ENCODE peak calls at places on chromosomes 7 and 10, in six cellular contexts. One of them, this sample, is unnamed.

GRCh38 chr7:4727914-4728705 is 46.0 kb downstream of the FOXK1 start:
- DNase-seq in CD8-positive, alpha-beta T cell: no peak
- DNase-seq in cardiac muscle cell: no peak
- DNase-seq in hepatocyte: no peak
- DNase-seq in bronchial epithelial cell: no peak
- DNase-seq in SJSA1: no peak
- DNase-seq in this sample: peak

GRCh38 chr7:100944138-100944537 is 5.2 kb upstream of the MUC3A start:
- DNase-seq in bronchial epithelial cell: no peak
- DNase-seq in SJSA1: no peak
- DNase-seq in cardiac muscle cell: no peak
- DNase-seq in CD8-positive, alpha-beta T cell: no peak
- DNase-seq in hepatocyte: no peak
- DNase-seq in this sample: no peak

GRCh38 chr10:103232772-103233488 is 12.8 kb upstream of the RPEL1 start:
- DNase-seq in CD8-positive, alpha-beta T cell: no peak
- DNase-seq in hepatocyte: no peak
- DNase-seq in SJSA1: peak
- DNase-seq in cardiac muscle cell: no peak
- DNase-seq in bronchial epithelial cell: peak
- DNase-seq in this sample: peak

GRCh38 chr7:9082203-9082602 is 648.8 kb downstream of the NXPH1 start:
- DNase-seq in bronchial epithelial cell: no peak
- DNase-seq in SJSA1: no peak
- DNase-seq in CD8-positive, alpha-beta T cell: no peak
- DNase-seq in hepatocyte: peak
- DNase-seq in cardiac muscle cell: peak
- DNase-seq in this sample: no peak

GRCh38 chr7:41886257-41886905 is 183.5 kb upstream of the INHBA start:
- DNase-seq in CD8-positive, alpha-beta T cell: no peak
- DNase-seq in cardiac muscle cell: no peak
- DNase-seq in hepatocyte: peak
- DNase-seq in bronchial epithelial cell: peak
- DNase-seq in SJSA1: peak
- DNase-seq in this sample: peak

GRCh38 chr7:158814637-158815036 is 14.7 kb downstream of the ESYT2 start:
- DNase-seq in bronchial epithelial cell: no peak
- DNase-seq in cardiac muscle cell: no peak
- DNase-seq in CD8-positive, alpha-beta T cell: peak
- DNase-seq in SJSA1: no peak
- DNase-seq in hepatocyte: no peak
- DNase-seq in this sample: peak

GRCh38 chr10:63700209-63700934 is 179.2 kb downstream of the REEP3 start:
- DNase-seq in hepatocyte: peak
- DNase-seq in bronchial epithelial cell: peak
- DNase-seq in cardiac muscle cell: no peak
- DNase-seq in SJSA1: peak
- DNase-seq in CD8-positive, alpha-beta T cell: no peak
- DNase-seq in this sample: peak

GRCh38 chr10:102452672-102453340 is 1.5 kb upstream of the C10orf95 start:
- DNase-seq in SJSA1: peak
- DNase-seq in CD8-positive, alpha-beta T cell: peak
- DNase-seq in cardiac muscle cell: no peak
- DNase-seq in hepatocyte: peak
- DNase-seq in bronchial epithelial cell: peak
- DNase-seq in this sample: peak

GRCh38 chr10:116120688-116121087 is 152.3 kb downstream of the GFRA1 start:
- DNase-seq in hepatocyte: no peak
- DNase-seq in CD8-positive, alpha-beta T cell: no peak
- DNase-seq in bronchial epithelial cell: no peak
- DNase-seq in SJSA1: no peak
- DNase-seq in cardiac muscle cell: peak
- DNase-seq in this sample: no peak

GRCh38 chr10:48554246-48554645 is 50.6 kb downstream of the ARHGAP22 start:
- DNase-seq in hepatocyte: no peak
- DNase-seq in SJSA1: no peak
- DNase-seq in cardiac muscle cell: no peak
- DNase-seq in bronchial epithelial cell: no peak
- DNase-seq in CD8-positive, alpha-beta T cell: no peak
- DNase-seq in this sample: no peak

GRCh38 chr7:148888300-148888699 is 4.2 kb upstream of the EZH2 start:
- DNase-seq in cardiac muscle cell: no peak
- DNase-seq in CD8-positive, alpha-beta T cell: no peak
- DNase-seq in SJSA1: no peak
- DNase-seq in bronchial epithelial cell: no peak
- DNase-seq in hepatocyte: no peak
- DNase-seq in this sample: no peak

GRCh38 chr7:157153260-157153659 is 14.5 kb downstream of the UBE3C start:
- DNase-seq in bronchial epithelial cell: no peak
- DNase-seq in hepatocyte: no peak
- DNase-seq in SJSA1: no peak
- DNase-seq in cardiac muscle cell: no peak
- DNase-seq in CD8-positive, alpha-beta T cell: no peak
- DNase-seq in this sample: peak

GRCh38 chr7:155685791-155686160 is 41.3 kb downstream of the RBM33 start:
- DNase-seq in SJSA1: no peak
- DNase-seq in CD8-positive, alpha-beta T cell: no peak
- DNase-seq in hepatocyte: no peak
- DNase-seq in bronchial epithelial cell: no peak
- DNase-seq in cardiac muscle cell: no peak
- DNase-seq in this sample: no peak
- H3K4me3 ChIP-seq in SJSA1: no peak
- H3K4me3 ChIP-seq in CD8-positive, alpha-beta T cell: no peak
- H3K4me3 ChIP-seq in hepatocyte: no peak
- H3K4me3 ChIP-seq in bronchial epithelial cell: no peak
- H3K4me3 ChIP-seq in cardiac muscle cell: no peak
- H3K4me3 ChIP-seq in this sample: no peak

DNA sequence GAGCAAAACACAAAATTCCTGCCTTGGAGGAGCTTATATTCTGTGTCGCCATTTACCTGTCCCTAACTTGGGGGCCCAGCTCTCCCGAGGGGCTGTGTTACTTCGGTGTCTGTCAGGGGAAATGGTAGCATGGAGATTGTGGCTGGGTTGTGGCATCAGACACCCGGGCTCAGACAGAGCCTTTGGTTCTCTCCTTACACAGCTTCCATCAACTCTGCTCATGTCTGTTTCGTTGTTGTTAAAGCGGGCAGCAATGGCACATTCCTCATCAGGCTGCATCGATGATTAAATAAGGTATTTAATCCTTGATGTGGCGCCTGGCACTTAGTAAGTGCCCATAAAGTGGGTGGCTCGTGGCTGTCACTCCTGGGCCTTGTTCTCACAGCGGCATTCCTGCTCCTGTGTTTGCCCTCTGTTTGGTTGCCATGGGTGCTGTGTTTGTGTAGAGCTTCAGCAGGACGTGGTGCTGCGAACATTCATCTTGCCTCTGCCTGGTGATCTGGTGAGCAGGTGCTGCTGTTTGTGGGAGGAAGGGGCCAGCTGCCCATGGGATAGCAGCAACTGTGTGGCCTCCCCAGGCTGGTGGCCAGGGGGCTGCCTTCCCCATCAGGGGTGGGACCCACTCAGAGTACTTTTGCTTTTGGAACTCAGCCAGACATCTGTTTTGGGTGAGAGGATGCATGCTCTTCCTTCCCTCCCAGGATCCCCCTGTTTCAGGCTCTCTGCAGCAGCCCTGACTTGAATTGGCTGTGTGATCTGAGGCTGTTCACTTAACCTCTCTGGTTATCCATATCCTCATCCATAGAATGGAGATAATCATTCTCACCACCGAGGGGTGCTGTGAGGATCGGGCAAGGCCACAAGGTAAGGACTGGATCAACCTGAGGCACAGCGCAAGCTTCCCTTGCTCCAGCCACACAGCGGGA is 207.2 kb upstream of the SVIL start:
- DNase-seq in cardiac muscle cell: peak
- DNase-seq in SJSA1: no peak
- DNase-seq in CD8-positive, alpha-beta T cell: no peak
- DNase-seq in bronchial epithelial cell: peak
- DNase-seq in hepatocyte: peak
- DNase-seq in this sample: peak
- H3K4me3 ChIP-seq in cardiac muscle cell: no peak
- H3K4me3 ChIP-seq in SJSA1: no peak
- H3K4me3 ChIP-seq in CD8-positive, alpha-beta T cell: no peak
- H3K4me3 ChIP-seq in bronchial epithelial cell: no peak
- H3K4me3 ChIP-seq in hepatocyte: no peak
- H3K4me3 ChIP-seq in this sample: no peak

GRCh38 chr7:142454862-142455261 is 197.0 kb upstream of the PRSS58 start:
- DNase-seq in CD8-positive, alpha-beta T cell: no peak
- DNase-seq in hepatocyte: no peak
- DNase-seq in SJSA1: no peak
- DNase-seq in bronchial epithelial cell: no peak
- DNase-seq in cardiac muscle cell: no peak
- DNase-seq in this sample: no peak
- H3K4me3 ChIP-seq in CD8-positive, alpha-beta T cell: no peak
- H3K4me3 ChIP-seq in hepatocyte: no peak
- H3K4me3 ChIP-seq in SJSA1: no peak
- H3K4me3 ChIP-seq in bronchial epithelial cell: no peak
- H3K4me3 ChIP-seq in cardiac muscle cell: no peak
- H3K4me3 ChIP-seq in this sample: no peak

DNA sequence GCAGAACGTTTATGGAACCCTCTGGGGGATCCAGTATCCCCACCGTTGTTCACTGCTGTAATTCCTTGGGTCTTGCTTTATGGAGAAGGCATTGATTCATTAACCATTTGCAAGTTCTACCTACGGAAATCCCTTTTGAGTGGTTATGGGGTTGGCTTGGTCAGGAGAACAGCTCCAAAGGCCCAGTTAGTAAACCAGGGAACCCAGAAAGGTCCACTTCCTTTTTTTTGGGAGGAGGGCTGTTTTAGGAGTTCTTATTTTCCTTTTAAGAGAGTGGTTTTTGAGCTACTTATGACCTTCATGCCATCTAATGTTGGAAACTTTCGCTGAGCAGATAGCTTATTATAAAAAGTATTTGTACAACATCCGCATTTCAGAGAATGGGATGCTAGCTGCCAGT is 1.3 kb downstream of the POR start:
- DNase-seq in CD8-positive, alpha-beta T cell: no peak
- DNase-seq in cardiac muscle cell: no peak
- DNase-seq in SJSA1: no peak
- DNase-seq in hepatocyte: no peak
- DNase-seq in bronchial epithelial cell: no peak
- DNase-seq in this sample: no peak
- H3K4me3 ChIP-seq in CD8-positive, alpha-beta T cell: peak
- H3K4me3 ChIP-seq in cardiac muscle cell: peak
- H3K4me3 ChIP-seq in SJSA1: peak
- H3K4me3 ChIP-seq in hepatocyte: peak
- H3K4me3 ChIP-seq in bronchial epithelial cell: peak
- H3K4me3 ChIP-seq in this sample: peak

DNA sequence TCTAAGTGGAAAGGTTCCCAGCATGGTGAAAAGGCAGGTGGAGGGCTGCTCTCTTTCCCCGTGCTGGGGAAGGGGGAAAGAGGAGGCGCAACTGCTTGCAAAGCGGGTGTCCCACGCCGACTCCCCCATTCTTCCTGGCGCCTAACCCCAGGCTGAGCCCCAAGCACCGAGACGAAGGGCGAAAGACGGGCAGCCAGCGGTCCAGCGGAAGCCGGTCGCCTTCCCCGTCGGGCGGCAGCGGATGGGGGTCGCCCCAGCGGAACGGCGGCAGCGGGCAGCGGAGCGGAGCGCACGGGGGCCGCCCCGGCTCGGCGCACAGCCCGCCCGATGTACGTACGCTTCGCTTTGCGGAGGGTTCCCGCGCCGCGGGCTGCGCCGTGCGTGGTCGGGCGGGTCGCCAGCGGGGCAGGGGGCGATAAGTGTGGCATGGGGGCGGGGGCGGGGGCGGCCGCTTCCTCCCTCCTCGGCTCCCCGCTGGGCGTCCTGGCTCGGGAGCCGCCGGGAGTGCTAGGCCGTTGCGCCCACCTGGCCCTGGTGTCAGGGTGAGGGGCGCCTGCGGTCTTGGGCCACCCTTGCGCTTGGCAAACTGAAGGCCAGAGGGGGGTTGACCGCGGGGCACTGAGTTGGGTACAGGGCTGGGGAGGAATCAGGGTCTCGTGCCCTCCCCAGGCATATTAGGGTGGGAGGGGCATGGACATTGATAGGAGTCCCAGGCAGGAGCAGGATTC is 35.2 kb upstream of the HSPB1 start:
- DNase-seq in bronchial epithelial cell: no peak
- DNase-seq in cardiac muscle cell: peak
- DNase-seq in SJSA1: no peak
- DNase-seq in CD8-positive, alpha-beta T cell: no peak
- DNase-seq in hepatocyte: no peak
- DNase-seq in this sample: no peak
- H3K4me3 ChIP-seq in bronchial epithelial cell: no peak
- H3K4me3 ChIP-seq in cardiac muscle cell: peak
- H3K4me3 ChIP-seq in SJSA1: no peak
- H3K4me3 ChIP-seq in CD8-positive, alpha-beta T cell: no peak
- H3K4me3 ChIP-seq in hepatocyte: peak
- H3K4me3 ChIP-seq in this sample: peak

This sample was measured in choroid plexus epithelial cell.